ENCODE peak calls at places on chromosomes 1 and 21, in seven cellular contexts. One of them, this sample, is unnamed.
A peak's percentile ranks its signal among the peaks of the same experiment; 100 is the strongest.

GRCh38 chr1:115753830-115754229 is 14.7 kb downstream of the CASQ2 start:
- ATAC-seq in left lung: no peak
- ATAC-seq in heart right ventricle: peak; percentile 90
- ATAC-seq in CD4-positive, CD25-positive, alpha-beta regulatory T cell: no peak
- ATAC-seq in DND-41: no peak
- ATAC-seq in HepG2: no peak
- ATAC-seq in right cardiac atrium: peak; percentile 85
- ATAC-seq in this sample: no peak

GRCh38 chr1:110515896-110516295 is 3.1 kb downstream of the KCNA10 start:
- ATAC-seq in left lung: peak; percentile 28
- ATAC-seq in heart right ventricle: no peak
- ATAC-seq in CD4-positive, CD25-positive, alpha-beta regulatory T cell: no peak
- ATAC-seq in DND-41: no peak
- ATAC-seq in HepG2: no peak
- ATAC-seq in right cardiac atrium: no peak
- ATAC-seq in this sample: no peak

GRCh38 chr1:223856386-223856785 is 10.6 kb upstream of the TP53BP2 start:
- ATAC-seq in left lung: no peak
- ATAC-seq in heart right ventricle: no peak
- ATAC-seq in CD4-positive, CD25-positive, alpha-beta regulatory T cell: no peak
- ATAC-seq in DND-41: no peak
- ATAC-seq in HepG2: no peak
- ATAC-seq in right cardiac atrium: no peak
- ATAC-seq in this sample: no peak

GRCh38 chr1:93905734-93906133 is 3.5 kb downstream of the GCLM start:
- ATAC-seq in left lung: no peak
- ATAC-seq in heart right ventricle: no peak
- ATAC-seq in CD4-positive, CD25-positive, alpha-beta regulatory T cell: no peak
- ATAC-seq in DND-41: no peak
- ATAC-seq in HepG2: peak; percentile 20
- ATAC-seq in right cardiac atrium: no peak
- ATAC-seq in this sample: no peak

GRCh38 chr1:69567847-69568434 is at the start of gene LRRC7:
- ATAC-seq in left lung: peak; percentile 49
- ATAC-seq in heart right ventricle: peak; percentile 53
- ATAC-seq in CD4-positive, CD25-positive, alpha-beta regulatory T cell: no peak
- ATAC-seq in DND-41: no peak
- ATAC-seq in HepG2: peak; percentile 61
- ATAC-seq in right cardiac atrium: peak; percentile 65
- ATAC-seq in this sample: peak; percentile 34

GRCh38 chr1:93446837-93447451 is 974 bp upstream of the FNBP1L start:
- ATAC-seq in left lung: peak; percentile 59
- ATAC-seq in heart right ventricle: peak; percentile 35
- ATAC-seq in CD4-positive, CD25-positive, alpha-beta regulatory T cell: no peak
- ATAC-seq in DND-41: no peak
- ATAC-seq in HepG2: no peak
- ATAC-seq in right cardiac atrium: peak; percentile 7
- ATAC-seq in this sample: no peak

GRCh38 chr1:172973424-172973823 is 77.3 kb downstream of the TNFSF18 start:
- ATAC-seq in left lung: no peak
- ATAC-seq in heart right ventricle: no peak
- ATAC-seq in CD4-positive, CD25-positive, alpha-beta regulatory T cell: no peak
- ATAC-seq in DND-41: no peak
- ATAC-seq in HepG2: no peak
- ATAC-seq in right cardiac atrium: peak; percentile 66
- ATAC-seq in this sample: no peak

GRCh38 chr1:221697924-221698425 is 43.9 kb downstream of the DUSP10 start:
- ATAC-seq in left lung: no peak
- ATAC-seq in heart right ventricle: peak; percentile 29
- ATAC-seq in CD4-positive, CD25-positive, alpha-beta regulatory T cell: no peak
- ATAC-seq in DND-41: no peak
- ATAC-seq in HepG2: no peak
- ATAC-seq in right cardiac atrium: no peak
- ATAC-seq in this sample: peak; percentile 55

GRCh38 chr1:84402060-84402459 is 3.8 kb downstream of the DNASE2B start:
- ATAC-seq in left lung: no peak
- ATAC-seq in heart right ventricle: no peak
- ATAC-seq in CD4-positive, CD25-positive, alpha-beta regulatory T cell: no peak
- ATAC-seq in DND-41: no peak
- ATAC-seq in HepG2: no peak
- ATAC-seq in right cardiac atrium: no peak
- ATAC-seq in this sample: no peak

GRCh38 chr1:2031546-2032540 is 12.7 kb downstream of the GABRD start:
- ATAC-seq in left lung: no peak
- ATAC-seq in heart right ventricle: peak; percentile 45
- ATAC-seq in CD4-positive, CD25-positive, alpha-beta regulatory T cell: no peak
- ATAC-seq in DND-41: no peak
- ATAC-seq in HepG2: peak; percentile 54
- ATAC-seq in right cardiac atrium: peak; percentile 28
- ATAC-seq in this sample: no peak

GRCh38 chr1:93554883-93555872 is 107.3 kb downstream of the FNBP1L start:
- ATAC-seq in left lung: peak; percentile 45
- ATAC-seq in heart right ventricle: peak; percentile 82
- ATAC-seq in CD4-positive, CD25-positive, alpha-beta regulatory T cell: no peak
- ATAC-seq in DND-41: peak; percentile 41
- ATAC-seq in HepG2: no peak
- ATAC-seq in right cardiac atrium: peak; percentile 92
- ATAC-seq in this sample: no peak

GRCh38 chr21:43375827-43376795 is 50.8 kb downstream of the SIK1 start:
- ATAC-seq in left lung: no peak
- ATAC-seq in heart right ventricle: no peak
- ATAC-seq in CD4-positive, CD25-positive, alpha-beta regulatory T cell: no peak
- ATAC-seq in DND-41: no peak
- ATAC-seq in HepG2: no peak
- ATAC-seq in right cardiac atrium: no peak
- ATAC-seq in this sample: no peak

GRCh38 chr1:52423771-52424170 is 19.4 kb downstream of the PRPF38A start:
- ATAC-seq in left lung: no peak
- ATAC-seq in heart right ventricle: peak; percentile 61
- ATAC-seq in CD4-positive, CD25-positive, alpha-beta regulatory T cell: peak; percentile 90
- ATAC-seq in DND-41: peak; percentile 90
- ATAC-seq in HepG2: no peak
- ATAC-seq in right cardiac atrium: peak; percentile 58
- ATAC-seq in this sample: no peak

GRCh38 chr1:111422546-111423391 is 4.8 kb downstream of the OVGP1 start:
- ATAC-seq in left lung: peak; percentile 89
- ATAC-seq in heart right ventricle: no peak
- ATAC-seq in CD4-positive, CD25-positive, alpha-beta regulatory T cell: no peak
- ATAC-seq in DND-41: no peak
- ATAC-seq in HepG2: peak; percentile 92
- ATAC-seq in right cardiac atrium: no peak
- ATAC-seq in this sample: no peak

GRCh38 chr1:219927956-219928790 is at the start of gene SLC30A10:
- ATAC-seq in left lung: peak; percentile 23
- ATAC-seq in heart right ventricle: peak; percentile 58
- ATAC-seq in CD4-positive, CD25-positive, alpha-beta regulatory T cell: no peak
- ATAC-seq in DND-41: no peak
- ATAC-seq in HepG2: peak; percentile 82
- ATAC-seq in right cardiac atrium: peak; percentile 40
- ATAC-seq in this sample: no peak

GRCh38 chr1:202112864-202113689 is 9.6 kb upstream of the GPR37L1 start:
- ATAC-seq in left lung: peak; percentile 59
- ATAC-seq in heart right ventricle: peak; percentile 80
- ATAC-seq in CD4-positive, CD25-positive, alpha-beta regulatory T cell: no peak
- ATAC-seq in DND-41: no peak
- ATAC-seq in HepG2: peak; percentile 58
- ATAC-seq in right cardiac atrium: peak; percentile 72
- ATAC-seq in this sample: peak; percentile 65

GRCh38 chr1:46689897-46690296 is 18.2 kb downstream of the TEX38 start:
- ATAC-seq in left lung: no peak
- ATAC-seq in heart right ventricle: peak; percentile 21
- ATAC-seq in CD4-positive, CD25-positive, alpha-beta regulatory T cell: no peak
- ATAC-seq in DND-41: no peak
- ATAC-seq in HepG2: no peak
- ATAC-seq in right cardiac atrium: no peak
- ATAC-seq in this sample: no peak

GRCh38 chr1:67708606-67709005 is 23.6 kb downstream of the GADD45A start:
- ATAC-seq in left lung: no peak
- ATAC-seq in heart right ventricle: no peak
- ATAC-seq in CD4-positive, CD25-positive, alpha-beta regulatory T cell: no peak
- ATAC-seq in DND-41: no peak
- ATAC-seq in HepG2: no peak
- ATAC-seq in right cardiac atrium: no peak
- ATAC-seq in this sample: no peak

GRCh38 chr21:33611006-33611744 is 22.7 kb upstream of the DONSON start:
- ATAC-seq in left lung: no peak
- ATAC-seq in heart right ventricle: no peak
- ATAC-seq in CD4-positive, CD25-positive, alpha-beta regulatory T cell: no peak
- ATAC-seq in DND-41: no peak
- ATAC-seq in HepG2: no peak
- ATAC-seq in right cardiac atrium: no peak
- ATAC-seq in this sample: no peak

GRCh38 chr1:22077728-22078127 is 25.2 kb downstream of the CDC42 start:
- ATAC-seq in left lung: peak; percentile 19
- ATAC-seq in heart right ventricle: no peak
- ATAC-seq in CD4-positive, CD25-positive, alpha-beta regulatory T cell: no peak
- ATAC-seq in DND-41: no peak
- ATAC-seq in HepG2: no peak
- ATAC-seq in right cardiac atrium: peak; percentile 27
- ATAC-seq in this sample: no peak
- H3K4me1 ChIP-seq in left lung: peaks cover 88% of the 10 kb centered on the region
- H3K4me1 ChIP-seq in heart right ventricle: peaks cover 80% of the 10 kb centered on the region
- H3K4me1 ChIP-seq in CD4-positive, CD25-positive, alpha-beta regulatory T cell: peaks cover 70% of the 10 kb centered on the region
- H3K4me1 ChIP-seq in DND-41: no peaks in the 10 kb centered on the region
- H3K4me1 ChIP-seq in HepG2: peaks cover 25% of the 10 kb centered on the region
- H3K4me1 ChIP-seq in right cardiac atrium: peaks cover 7% of the 10 kb centered on the region
- H3K4me1 ChIP-seq in this sample: peaks cover 28% of the 10 kb centered on the region

DNA sequence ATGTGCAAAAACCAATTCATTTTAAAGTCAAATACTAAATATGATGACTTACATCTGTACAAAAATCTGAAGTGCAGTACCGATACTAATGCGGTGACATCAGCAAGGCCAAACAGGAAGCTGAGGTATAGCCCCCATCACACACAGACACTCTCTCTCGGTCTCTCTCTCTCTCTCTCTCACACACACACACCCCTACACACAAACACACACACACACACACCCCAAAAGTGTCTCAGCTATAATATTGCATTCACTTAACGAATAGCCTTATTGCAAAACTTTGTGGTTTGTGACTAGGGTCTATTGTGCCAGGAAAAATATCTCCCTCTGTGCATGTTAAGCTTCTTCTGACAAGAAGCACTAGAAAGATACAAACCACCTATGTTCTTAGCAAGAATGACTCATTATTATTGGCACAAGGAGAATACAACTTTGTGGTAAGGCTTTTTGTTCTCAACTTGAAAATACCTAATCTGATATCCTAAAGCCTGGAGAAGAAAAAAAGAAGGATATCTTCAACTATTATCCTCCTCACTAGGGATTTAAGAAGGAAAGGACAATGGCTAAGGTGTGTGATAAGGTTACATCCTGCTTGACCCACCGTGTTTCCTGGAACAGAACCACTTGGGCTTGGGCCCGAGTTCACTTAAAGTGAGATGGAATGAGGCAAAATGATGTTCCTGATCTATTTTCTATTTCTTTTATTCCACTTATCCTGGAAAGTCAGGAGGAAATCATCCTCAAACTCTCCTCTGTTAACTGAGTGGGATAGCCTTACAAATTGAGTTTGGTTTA is 107.1 kb downstream of the NIBAN1 start:
- ATAC-seq in left lung: peak; percentile 85
- ATAC-seq in heart right ventricle: peak; percentile 60
- ATAC-seq in CD4-positive, CD25-positive, alpha-beta regulatory T cell: peak; percentile 93
- ATAC-seq in DND-41: peak; percentile 37
- ATAC-seq in HepG2: no peak
- ATAC-seq in right cardiac atrium: peak; percentile 72
- ATAC-seq in this sample: peak; percentile 83
- H3K27ac ChIP-seq in left lung: peak overlapping the region; percentile 83
- H3K27ac ChIP-seq in heart right ventricle: peak overlapping the region; percentile 23
- H3K27ac ChIP-seq in CD4-positive, CD25-positive, alpha-beta regulatory T cell: peak overlapping the region; percentile 77
- H3K27ac ChIP-seq in DND-41: no peak overlapping the region
- H3K27ac ChIP-seq in HepG2: no peak overlapping the region
- H3K27ac ChIP-seq in right cardiac atrium: peak overlapping the region; percentile 37
- H3K27ac ChIP-seq in this sample: peak overlapping the region; percentile 73

GRCh38 chr1:167707942-167708341 is 13.8 kb upstream of the MPZL1 start:
- ATAC-seq in left lung: no peak
- ATAC-seq in heart right ventricle: no peak
- ATAC-seq in CD4-positive, CD25-positive, alpha-beta regulatory T cell: no peak
- ATAC-seq in DND-41: no peak
- ATAC-seq in HepG2: no peak
- ATAC-seq in right cardiac atrium: no peak
- ATAC-seq in this sample: no peak
- H3K4me1 ChIP-seq in left lung: no peaks in the 10 kb centered on the region
- H3K4me1 ChIP-seq in heart right ventricle: peaks cover 8% of the 10 kb centered on the region
- H3K4me1 ChIP-seq in CD4-positive, CD25-positive, alpha-beta regulatory T cell: no peaks in the 10 kb centered on the region
- H3K4me1 ChIP-seq in DND-41: no peaks in the 10 kb centered on the region
- H3K4me1 ChIP-seq in HepG2: peaks cover 14% of the 10 kb centered on the region
- H3K4me1 ChIP-seq in right cardiac atrium: no peaks in the 10 kb centered on the region
- H3K4me1 ChIP-seq in this sample: no peaks in the 10 kb centered on the region

DNA sequence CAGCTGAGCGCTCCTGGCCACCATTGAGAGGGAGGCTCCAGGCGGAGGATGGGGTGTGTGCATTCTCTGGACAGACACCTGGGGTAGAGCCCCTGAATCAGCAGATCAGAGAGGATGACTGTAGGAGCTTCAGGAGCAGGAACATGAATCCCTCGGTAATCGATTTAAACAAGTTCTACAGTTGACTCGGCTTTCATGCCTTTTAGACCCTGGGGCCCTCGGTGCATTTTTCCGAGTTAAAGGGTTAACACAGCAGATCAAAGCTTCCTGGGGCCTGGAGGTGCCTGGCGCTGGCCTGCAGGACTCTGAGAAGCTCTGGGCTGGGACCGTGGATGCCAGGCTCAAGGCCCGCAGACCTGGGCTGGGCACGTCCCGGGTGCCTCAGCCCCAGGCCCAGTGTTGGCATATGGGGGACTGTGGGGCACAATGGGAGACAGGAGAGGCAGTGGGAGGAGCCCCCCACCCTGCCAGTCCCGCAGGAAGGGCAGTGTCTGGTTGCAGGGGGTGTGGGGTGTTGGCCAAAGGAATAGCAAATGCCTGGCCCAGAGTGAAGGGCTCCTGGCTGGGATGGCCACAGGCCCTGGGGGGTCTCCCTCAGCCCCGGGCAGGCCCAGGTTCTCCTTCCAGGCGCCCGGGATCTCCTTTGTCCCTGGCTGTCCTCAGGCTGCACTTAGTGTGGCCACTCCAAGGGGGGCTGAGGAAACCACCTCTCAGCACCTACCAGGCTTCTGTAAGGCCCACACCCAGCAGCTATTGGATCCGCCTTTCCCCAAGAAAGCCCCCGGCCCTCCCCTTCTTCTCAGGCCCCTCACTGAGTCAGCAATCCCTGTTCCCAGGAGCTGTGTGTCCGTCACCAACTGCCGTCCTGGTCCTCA is 40.1 kb downstream of the SLX9 start:
- ATAC-seq in left lung: no peak
- ATAC-seq in heart right ventricle: no peak
- ATAC-seq in CD4-positive, CD25-positive, alpha-beta regulatory T cell: no peak
- ATAC-seq in DND-41: peak; percentile 12
- ATAC-seq in HepG2: peak; percentile 12
- ATAC-seq in right cardiac atrium: no peak
- ATAC-seq in this sample: no peak
- H3K27ac ChIP-seq in left lung: no peak overlapping the region
- H3K27ac ChIP-seq in heart right ventricle: no peak overlapping the region
- H3K27ac ChIP-seq in CD4-positive, CD25-positive, alpha-beta regulatory T cell: no peak overlapping the region
- H3K27ac ChIP-seq in DND-41: no peak overlapping the region
- H3K27ac ChIP-seq in HepG2: peak overlapping the region; percentile 28
- H3K27ac ChIP-seq in right cardiac atrium: no peak overlapping the region
- H3K27ac ChIP-seq in this sample: no peak overlapping the region